ENCODE peak calls at places on chromosomes 1 and 21, in ten cellular contexts. M is B cell, H is NB4, F is IMR-90, P is progenitor cell of endocrine pancreas, Y is fibroblast of pulmonary artery, N is HCT116, Q is PC-9, I is suprapubic skin, J is epithelial cell of esophagus. E is an unnamed sample.

GRCh38 chr1:108512239-108513071 is 47.4 kb upstream of the EEIG2 start:
- DNase-seq in P (no peak), H (peak; percentile 56), Y (peak; percentile 70), J (peak; percentile 43), I (no peak), Q (peak; percentile 53), M (no peak), F (peak; percentile 50), N (peak; percentile 15), E (no peak)

GRCh38 chr1:54081306-54082270 is 28.2 kb downstream of the TCEANC2 start:
- DNase-seq in P (peak; percentile 64), I (no peak), Q (peak; percentile 44), H (peak; percentile 76), Y (peak; percentile 82), J (peak; percentile 95), M (peak; percentile 47), N (peak; percentile 63), F (peak; percentile 67), E (peak; percentile 67)

GRCh38 chr1:111747947-111748346 is 7.8 kb upstream of the DDX20 start:
- DNase-seq in J (no peak), Y (no peak), Q (no peak), H (no peak), I (no peak), P (no peak), F (no peak), M (no peak), N (no peak), E (no peak)

GRCh38 chr21:39182484-39183271 is 573 bp downstream of the PSMG1 start:
- DNase-seq in Q (no peak), P (no peak), I (no peak), J (peak; percentile 18), Y (peak; percentile 37), F (no peak), H (peak; percentile 11), N (no peak), M (no peak), E (no peak)

GRCh38 chr1:2800664-2801045 is 838 bp downstream of the TTC34 start:
- DNase-seq in M (no peak), F (no peak), J (no peak), I (peak; percentile 75), Q (no peak), N (no peak), Y (no peak), P (no peak), H (no peak), E (no peak)

GRCh38 chr1:234885601-234886000 is 243.0 kb downstream of the TOMM20 start:
- DNase-seq in N (no peak), I (no peak), Q (no peak), F (no peak), P (no peak), Y (no peak), M (no peak), J (no peak), H (no peak), E (no peak)

GRCh38 chr1:39671433-39671792 is 494 bp downstream of the NT5C1A start:
- DNase-seq in I (no peak), Q (no peak), F (no peak), Y (no peak), P (no peak), H (no peak), M (no peak), J (no peak), N (no peak), E (no peak)

GRCh38 chr1:9589144-9589718 is 520 bp downstream of the TMEM201 start:
- DNase-seq in Y (peak; percentile 32), I (no peak), H (peak; percentile 55), F (peak; percentile 23), P (no peak), M (peak; percentile 46), N (no peak), J (peak; percentile 34), Q (no peak), E (peak; percentile 49)

GRCh38 chr1:184691719-184692324 is 62.8 kb downstream of the EDEM3 start:
- DNase-seq in F (peak; percentile 68), M (no peak), H (peak; percentile 36), J (peak; percentile 60), Q (no peak), P (no peak), I (no peak), Y (peak; percentile 75), N (peak; percentile 13), E (no peak)

GRCh38 chr21:37784591-37785318 is 131.5 kb downstream of the KCNJ6 start:
- DNase-seq in Q (no peak), J (no peak), M (no peak), P (no peak), F (no peak), I (no peak), H (no peak), Y (no peak), N (no peak), E (no peak)

GRCh38 chr1:230122361-230123279 is 55.6 kb downstream of the GALNT2 start:
- DNase-seq in Y (no peak), F (no peak), I (no peak), P (no peak), N (no peak), H (no peak), Q (no peak), M (no peak), J (peak; percentile 92), E (no peak)

GRCh38 chr1:43969746-43970466 is at the start of gene DPH2:
- DNase-seq in Q (peak; percentile 93), I (peak; percentile 99), N (peak; percentile 94), J (peak; percentile 99), H (peak; percentile 97), Y (peak; percentile 98), M (peak; percentile 98), F (peak; percentile 97), P (peak; percentile 91), E (peak; percentile 96)
- TF ChIP-seq CTCF in Q (no peak), I (no peak), N (peak; percentile 4), J (no peak), H (no peak), Y (no peak), M (no peak), F (no peak), P (peak; percentile 15), E (no peak)

GRCh38 chr1:203673550-203674411 is 47.1 kb downstream of the ATP2B4 start:
- DNase-seq in F (peak; percentile 97), P (no peak), J (peak; percentile 92), I (no peak), Q (peak; percentile 98), H (peak; percentile 98), N (peak; percentile 90), M (peak; percentile 46), Y (peak; percentile 87), E (peak; percentile 43)
- TF ChIP-seq CTCF in F (peak; percentile 31), P (no peak), J (peak; percentile 44), I (no peak), Q (peak; percentile 65), H (peak; percentile 58), N (peak; percentile 46), M (no peak), Y (peak; percentile 15), E (no peak)

GRCh38 chr1:24992124-24992760 is 62.2 kb upstream of the RUNX3 start:
- DNase-seq in N (no peak), P (no peak), F (no peak), M (no peak), Q (no peak), Y (no peak), H (no peak), I (no peak), J (no peak), E (no peak)

GRCh38 chr1:24990136-24990535 is 60.1 kb upstream of the RUNX3 start:
- DNase-seq in M (no peak), Q (no peak), H (no peak), I (no peak), F (no peak), Y (no peak), N (no peak), J (no peak), P (no peak), E (no peak)

GRCh38 chr1:24992761-24993211 is 62.7 kb upstream of the RUNX3 start:
- DNase-seq in P (no peak), Y (no peak), I (no peak), Q (no peak), J (no peak), F (no peak), N (no peak), H (no peak), M (no peak), E (no peak)

GRCh38 chr1:24990796-24991195 is 60.7 kb upstream of the RUNX3 start:
- DNase-seq in Q (no peak), H (no peak), Y (no peak), N (no peak), P (no peak), I (no peak), F (no peak), J (no peak), M (no peak), E (no peak)

GRCh38 chr1:24991242-24992037 is 61.4 kb upstream of the RUNX3 start:
- DNase-seq in I (no peak), J (no peak), F (no peak), Y (no peak), P (no peak), Q (no peak), M (no peak), N (no peak), H (no peak), E (no peak)
- TF ChIP-seq CTCF in I (no peak), J (no peak), F (no peak), Y (no peak), P (no peak), Q (no peak), M (no peak), N (no peak), H (no peak), E (no peak)

GRCh38 chr1:27615346-27616004 is 11.5 kb upstream of the AHDC1 start:
- DNase-seq in H (no peak), Q (no peak), I (no peak), M (no peak), F (no peak), Y (no peak), J (no peak), P (no peak), N (no peak), E (no peak)

GRCh38 chr1:27617420-27617819 is 13.5 kb upstream of the AHDC1 start:
- DNase-seq in H (no peak), I (no peak), M (no peak), P (no peak), J (no peak), N (no peak), Q (no peak), F (no peak), Y (no peak), E (no peak)

GRCh38 chr1:27614625-27615344 is 10.8 kb upstream of the AHDC1 start:
- DNase-seq in Q (no peak), N (no peak), P (no peak), Y (no peak), H (no peak), J (no peak), I (no peak), F (no peak), M (no peak), E (no peak)

GRCh38 chr1:27618341-27619067 is 14.6 kb upstream of the AHDC1 start:
- DNase-seq in Q (no peak), J (no peak), F (no peak), I (no peak), Y (no peak), N (no peak), H (peak; percentile 85), M (no peak), P (no peak), E (no peak)

DNA sequence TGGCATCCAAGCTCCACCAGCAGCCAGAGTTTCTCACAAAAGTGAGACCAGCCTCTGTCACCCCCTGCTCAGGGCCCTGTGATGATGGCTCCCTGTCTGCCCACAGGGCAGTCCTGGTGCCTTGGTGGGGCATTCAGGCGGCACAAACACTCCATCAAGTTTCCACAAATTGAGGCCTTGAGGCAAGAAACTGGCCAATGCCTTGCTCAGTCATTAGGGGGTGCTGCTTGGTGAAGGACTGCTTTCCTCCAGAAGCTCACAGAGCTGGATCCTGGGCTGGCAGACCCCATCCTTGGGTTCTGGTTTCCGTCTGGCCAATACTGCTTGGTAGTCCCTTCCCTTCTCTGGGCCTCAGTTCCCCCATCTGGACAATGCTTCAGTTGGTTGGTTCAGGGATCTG is 12.5 kb upstream of the AHDC1 start:
- DNase-seq in H (no peak), N (no peak), M (no peak), Q (no peak), P (no peak), F (no peak), J (no peak), I (no peak), Y (no peak), E (no peak)
- TF ChIP-seq CTCF in H (peak; percentile 32), N (peak; percentile 43), M (no peak), Q (no peak), P (no peak), F (peak; percentile 25), J (no peak), I (no peak), Y (peak; percentile 27), E (no peak)